ENCODE peak calls at places on chromosomes 11 and 22, in five cellular contexts. G is psoas muscle, O is choroid plexus epithelial cell, L is neural progenitor cell, R is tibial nerve. P is an unnamed sample.

GRCh38 chr11:32006799-32007388 is 84.0 kb upstream of the RCN1 start:
- DNase-seq in G (no peak), O (peak; percentile 74), L (peak; percentile 74), R (no peak), P (no peak)

GRCh38 chr22:48929276-48929790 is 898.3 kb downstream of the BRD1 start:
- DNase-seq in G (no peak), O (no peak), L (no peak), R (no peak), P (no peak)

GRCh38 chr22:40463727-40464126 is 93.3 kb downstream of the SGSM3 start:
- DNase-seq in G (no peak), O (no peak), L (no peak), R (no peak), P (no peak)

GRCh38 chr11:132278801-132279574 is 908.6 kb downstream of the NTM start:
- DNase-seq in G (no peak), O (peak; percentile 69), L (peak; percentile 35), R (peak; percentile 12), P (no peak)

GRCh38 chr11:17259931-17260499 is 16.5 kb upstream of the NUCB2 start:
- DNase-seq in G (no peak), O (no peak), L (no peak), R (no peak), P (no peak)

GRCh38 chr22:48863965-48864538 is 963.6 kb downstream of the BRD1 start:
- DNase-seq in G (no peak), O (no peak), L (no peak), R (no peak), P (no peak)

GRCh38 chr11:119374632-119375394 is 6.7 kb downstream of the USP2 start:
- DNase-seq in G (no peak), O (no peak), L (no peak), R (no peak), P (no peak)

GRCh38 chr22:39351689-39352214 is 2.0 kb downstream of the SYNGR1 start:
- DNase-seq in G (no peak), O (peak; percentile 66), L (no peak), R (no peak), P (no peak)

GRCh38 chr22:32354360-32355351 is 3.0 kb upstream of the RFPL3 start:
- DNase-seq in G (no peak), O (peak; percentile 29), L (no peak), R (no peak), P (no peak)

GRCh38 chr22:30008401-30008800 is 71.9 kb upstream of the HORMAD2 start:
- DNase-seq in G (no peak), O (no peak), L (peak; percentile 63), R (no peak), P (no peak)

GRCh38 chr22:31488988-31489617 is 539 bp downstream of the EIF4ENIF1 start:
- DNase-seq in G (peak; percentile 39), O (peak; percentile 28), L (peak; percentile 72), R (no peak), P (no peak)

GRCh38 chr11:75330279-75330678 is 21.2 kb downstream of the ARRB1 start:
- DNase-seq in G (no peak), O (no peak), L (no peak), R (no peak), P (no peak)

GRCh38 chr22:44576311-44577260 is 78.6 kb upstream of the RTL6 start:
- DNase-seq in G (no peak), O (no peak), L (no peak), R (no peak), P (no peak)

GRCh38 chr11:76637491-76638266 is 32.9 kb downstream of the LRRC32 start:
- DNase-seq in G (peak; percentile 71), O (no peak), L (no peak), R (peak; percentile 53), P (no peak)

GRCh38 chr11:114774599-114775365 is 96.5 kb downstream of the NXPE2 start:
- DNase-seq in G (peak; percentile 26), O (peak; percentile 60), L (peak; percentile 88), R (no peak), P (no peak)

GRCh38 chr11:116169776-116170175 is 603.0 kb downstream of the BUD13 start:
- DNase-seq in G (no peak), O (no peak), L (no peak), R (no peak), P (no peak)

GRCh38 chr11:13535819-13536218 is 40.0 kb upstream of the PTH start:
- DNase-seq in G (no peak), O (peak; percentile 5), L (peak; percentile 18), R (no peak), P (no peak)

GRCh38 chr11:128334311-128335044 is 252.9 kb downstream of the ETS1 start:
- DNase-seq in G (peak; percentile 27), O (no peak), L (no peak), R (no peak), P (no peak)

GRCh38 chr11:134346101-134346975 is 14.6 kb downstream of the GLB1L2 start:
- DNase-seq in G (no peak), O (no peak), L (no peak), R (no peak), P (peak; percentile 73)

GRCh38 chr11:12241401-12241800 is 131.0 kb downstream of the MICAL2 start:
- DNase-seq in G (no peak), O (no peak), L (no peak), R (no peak), P (no peak)

GRCh38 chr11:92886243-92886905 is 83.1 kb upstream of the MTNR1B start:
- DNase-seq in G (no peak), O (peak; percentile 72), L (peak; percentile 73), R (peak; percentile 61), P (peak; percentile 48)

GRCh38 chr22:28911777-28912669 is 28.7 kb downstream of the ZNRF3 start:
- DNase-seq in G (no peak), O (peak; percentile 53), L (no peak), R (no peak), P (no peak)

GRCh38 chr22:44918925-44919392 is 90.8 kb downstream of the PHF21B start:
- DNase-seq in G (no peak), O (no peak), L (no peak), R (no peak), P (no peak)

GRCh38 chr22:49687333-49687732 is 140.3 kb downstream of the BRD1 start:
- DNase-seq in G (no peak), O (no peak), L (no peak), R (no peak), P (no peak)

GRCh38 chr11:101466352-101466751 is 117.5 kb downstream of the TRPC6 start:
- DNase-seq in G (no peak), O (no peak), L (peak; percentile 4), R (no peak), P (no peak)

GRCh38 chr11:79045811-79046304 is 395.0 kb downstream of the TENM4 start:
- DNase-seq in G (no peak), O (no peak), L (peak; percentile 46), R (no peak), P (no peak)

GRCh38 chr11:109859325-109859724 is 233.9 kb upstream of the ZC3H12C start:
- DNase-seq in G (no peak), O (peak; percentile 18), L (no peak), R (no peak), P (no peak)

GRCh38 chr11:32902089-32902665 is 9.6 kb downstream of the QSER1 start:
- DNase-seq in G (no peak), O (no peak), L (no peak), R (no peak), P (no peak)

GRCh38 chr11:76408171-76408965 is 27.2 kb downstream of the GVQW3 start:
- DNase-seq in G (no peak), O (no peak), L (no peak), R (no peak), P (no peak)

GRCh38 chr11:69641681-69642548 is 959 bp downstream of the CCND1 start:
- DNase-seq in G (no peak), O (peak; percentile 41), L (peak; percentile 35), R (no peak), P (no peak)

GRCh38 chr11:102462610-102463009 is 10.0 kb upstream of the TMEM123 start:
- DNase-seq in G (no peak), O (no peak), L (no peak), R (no peak), P (no peak)

GRCh38 chr11:43367382-43368178 is 8.9 kb downstream of the TTC17 start:
- DNase-seq in G (no peak), O (no peak), L (no peak), R (no peak), P (no peak)

GRCh38 chr11:75705541-75705940 is 12.1 kb upstream of the MOGAT2 start:
- DNase-seq in G (no peak), O (no peak), L (no peak), R (no peak), P (no peak)

GRCh38 chr11:118643142-118643994 is 36.0 kb downstream of the PHLDB1 start:
- DNase-seq in G (peak; percentile 60), O (no peak), L (no peak), R (no peak), P (no peak)

GRCh38 chr11:95229199-95230053 is 1.6 kb downstream of the SESN3 start:
- DNase-seq in G (no peak), O (peak; percentile 56), L (no peak), R (no peak), P (no peak)

GRCh38 chr11:12418019-12418611 is 40.7 kb downstream of the PARVA start:
- DNase-seq in G (no peak), O (peak; percentile 58), L (no peak), R (no peak), P (no peak)

GRCh38 chr11:124928942-124929663 is 6.7 kb downstream of the HEPACAM start:
- DNase-seq in G (no peak), O (no peak), L (no peak), R (peak; percentile 20), P (no peak)

GRCh38 chr11:125881291-125881690 is 6.2 kb upstream of the HYLS1 start:
- DNase-seq in G (no peak), O (no peak), L (no peak), R (no peak), P (no peak)

GRCh38 chr11:18754308-18754707 is 28.3 kb upstream of the IGSF22 start:
- DNase-seq in G (no peak), O (peak; percentile 34), L (no peak), R (no peak), P (no peak)
- TF ChIP-seq CTCF in G (no peak), O (no peak), L (no peak), R (no peak), P (no peak)

GRCh38 chr11:7413961-7414728 is 71.2 kb upstream of the OLFML1 start:
- DNase-seq in G (no peak), O (no peak), L (peak; percentile 35), R (no peak), P (no peak)
- TF ChIP-seq CTCF in G (no peak), O (no peak), L (peak; percentile 22), R (no peak), P (no peak)

GRCh38 chr11:35932121-35932520 is 11.7 kb upstream of the LDLRAD3 start:
- DNase-seq in G (no peak), O (no peak), L (no peak), R (no peak), P (no peak)
- TF ChIP-seq CTCF in G (no peak), O (no peak), L (no peak), R (no peak), P (no peak)

GRCh38 chr11:48384670-48385069 is 18.4 kb upstream of the OR4C5 start:
- DNase-seq in G (no peak), O (no peak), L (no peak), R (no peak), P (no peak)
- TF ChIP-seq CTCF in G (no peak), O (no peak), L (peak; percentile 16), R (no peak), P (no peak)

P was measured in D721Med.